ENCODE peak calls at places on chromosomes 12 and 14, in four cellular contexts. One of them, this sample, is unnamed.

GRCh38 chr14:101064718-101065117 is 161.2 kb upstream of the RTL1 start:
- DNase-seq in H9: no peak
- DNase-seq in H1: no peak
- DNase-seq in mesendoderm: no peak
- DNase-seq in this sample: no peak

GRCh38 chr12:121980211-121980891 is 41.3 kb upstream of the BCL7A start:
- DNase-seq in H9: no peak
- DNase-seq in H1: no peak
- DNase-seq in mesendoderm: no peak
- DNase-seq in this sample: no peak

GRCh38 chr14:75018684-75019083 is 16.0 kb downstream of the EIF2B2 start:
- DNase-seq in H9: no peak
- DNase-seq in H1: no peak
- DNase-seq in mesendoderm: no peak
- DNase-seq in this sample: no peak

GRCh38 chr12:14993537-14994266 is 20.9 kb downstream of the PDE6H start:
- DNase-seq in H9: no peak
- DNase-seq in H1: no peak
- DNase-seq in mesendoderm: peak
- DNase-seq in this sample: no peak

GRCh38 chr14:94764573-94764972 is 5.3 kb downstream of the GSC start:
- DNase-seq in H9: no peak
- DNase-seq in H1: no peak
- DNase-seq in mesendoderm: peak
- DNase-seq in this sample: no peak

GRCh38 chr14:28163897-28164296 is 602.7 kb upstream of the FOXG1 start:
- DNase-seq in H9: no peak
- DNase-seq in H1: no peak
- DNase-seq in mesendoderm: no peak
- DNase-seq in this sample: no peak

GRCh38 chr12:4701383-4701782 is 18.8 kb upstream of the GALNT8 start:
- DNase-seq in H9: no peak
- DNase-seq in H1: no peak
- DNase-seq in mesendoderm: no peak
- DNase-seq in this sample: no peak

GRCh38 chr12:124847675-124848074 is 16.0 kb downstream of the SCARB1 start:
- DNase-seq in H9: no peak
- DNase-seq in H1: no peak
- DNase-seq in mesendoderm: no peak
- DNase-seq in this sample: no peak

GRCh38 chr12:116675339-116676107 is 62.3 kb downstream of the SPRING1 start:
- DNase-seq in H9: no peak
- DNase-seq in H1: no peak
- DNase-seq in mesendoderm: no peak
- DNase-seq in this sample: no peak

GRCh38 chr14:29738950-29739349 is 188.7 kb downstream of the PRKD1 start:
- DNase-seq in H9: no peak
- DNase-seq in H1: peak
- DNase-seq in mesendoderm: no peak
- DNase-seq in this sample: no peak

GRCh38 chr12:132103542-132104308 is 40.4 kb downstream of the DDX51 start:
- DNase-seq in H9: no peak
- DNase-seq in H1: no peak
- DNase-seq in mesendoderm: no peak
- DNase-seq in this sample: no peak

GRCh38 chr14:100790785-100791667 is 34.9 kb upstream of the MEG3 start:
- DNase-seq in H9: no peak
- DNase-seq in H1: no peak
- DNase-seq in mesendoderm: no peak
- DNase-seq in this sample: no peak

GRCh38 chr14:103056322-103057027 is 874 bp downstream of the CDC42BPB start:
- DNase-seq in H9: peak
- DNase-seq in H1: peak
- DNase-seq in mesendoderm: peak
- DNase-seq in this sample: no peak

GRCh38 chr12:128853321-128854197 is at the start of gene GLT1D1:
- DNase-seq in H9: peak
- DNase-seq in H1: peak
- DNase-seq in mesendoderm: peak
- DNase-seq in this sample: peak

GRCh38 chr14:41605550-41606248 is 977 bp upstream of the LRFN5 start:
- DNase-seq in H9: peak
- DNase-seq in H1: peak
- DNase-seq in mesendoderm: peak
- DNase-seq in this sample: peak

GRCh38 chr12:91778091-91778819 is 367.4 kb downstream of the BTG1 start:
- DNase-seq in H9: no peak
- DNase-seq in H1: no peak
- DNase-seq in mesendoderm: no peak
- DNase-seq in this sample: no peak

GRCh38 chr14:72054929-72055328 is 122.7 kb downstream of the RGS6 start:
- DNase-seq in H9: no peak
- DNase-seq in H1: no peak
- DNase-seq in mesendoderm: no peak
- DNase-seq in this sample: no peak

GRCh38 chr12:108826807-108827721 is 30.3 kb downstream of the SSH1 start:
- DNase-seq in H9: no peak
- DNase-seq in H1: no peak
- DNase-seq in mesendoderm: no peak
- DNase-seq in this sample: no peak

GRCh38 chr12:124605150-124605549 is 37.7 kb upstream of the NCOR2 start:
- DNase-seq in H9: no peak
- DNase-seq in H1: no peak
- DNase-seq in mesendoderm: peak
- DNase-seq in this sample: no peak

GRCh38 chr12:15227004-15227679 is 5.9 kb upstream of the RERG start:
- DNase-seq in H9: peak
- DNase-seq in H1: peak
- DNase-seq in mesendoderm: peak
- DNase-seq in this sample: peak

DNA sequence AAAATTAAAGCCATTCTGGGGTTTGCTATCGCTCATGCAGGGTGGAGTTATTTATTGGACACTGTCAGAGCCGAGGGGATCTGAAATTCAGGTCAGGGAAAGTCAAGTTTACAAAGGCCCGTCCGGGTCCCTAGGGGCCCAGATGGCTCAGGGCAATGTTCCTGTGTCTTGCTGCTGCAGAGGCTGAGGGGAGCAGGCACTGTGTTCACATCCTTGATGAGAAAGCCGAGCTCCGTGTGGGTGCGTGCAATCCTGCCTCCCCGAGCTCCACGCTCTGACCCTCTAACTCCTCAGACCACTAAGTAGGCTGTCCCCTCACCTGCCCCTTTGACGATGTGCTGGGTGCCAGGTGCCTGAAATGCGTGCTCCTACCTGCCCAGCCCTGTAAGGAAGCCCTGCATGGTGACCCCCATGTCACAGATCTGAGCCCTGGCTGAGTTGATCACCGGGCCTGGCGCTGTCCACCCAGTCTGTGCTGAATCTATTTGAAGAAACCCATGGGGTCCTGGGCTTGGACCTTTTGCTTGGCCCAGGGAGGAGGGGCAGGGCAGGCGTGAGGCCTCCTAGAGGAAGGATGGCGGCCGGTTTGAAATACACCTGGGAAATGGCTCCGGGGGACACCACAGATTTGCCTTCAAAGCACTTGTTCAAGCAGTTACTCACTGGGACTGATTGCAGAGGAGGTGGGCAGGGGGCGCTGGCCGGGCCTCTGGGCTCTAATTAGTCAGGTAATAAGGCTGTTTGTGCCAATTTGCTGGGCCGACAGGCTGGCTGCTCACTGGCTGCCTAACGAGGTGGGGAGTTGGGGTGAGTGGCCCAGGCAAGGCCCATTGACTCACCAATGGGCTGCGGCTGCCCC is 204.3 kb downstream of the KIF26A start:
- DNase-seq in H9: peak
- DNase-seq in H1: peak
- DNase-seq in mesendoderm: peak
- DNase-seq in this sample: peak
- H2BK120ac ChIP-seq in H9: no peak
- H2BK120ac ChIP-seq in H1: no peak
- H2BK120ac ChIP-seq in mesendoderm: no peak
- H2BK120ac ChIP-seq in this sample: no peak

DNA sequence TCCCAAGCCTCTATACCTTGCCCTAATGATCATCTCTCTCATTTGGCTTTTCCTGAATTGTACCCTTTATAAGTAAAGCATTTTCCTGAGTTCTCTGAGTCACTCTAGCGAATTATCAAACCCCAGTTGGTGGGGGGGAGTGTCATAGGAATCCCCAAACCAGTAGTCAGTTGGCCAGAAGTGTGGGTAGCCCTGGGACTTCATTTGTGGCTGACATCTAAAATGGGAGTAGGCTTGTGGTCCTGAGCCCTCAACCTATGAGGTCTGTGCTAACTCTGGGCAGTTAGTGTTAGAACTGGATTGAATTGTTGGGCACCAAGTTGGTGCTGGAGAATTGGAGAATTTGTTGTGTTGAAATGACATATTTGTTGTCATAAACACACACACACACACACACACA is 91.3 kb downstream of the BBS10 start:
- DNase-seq in H9: no peak
- DNase-seq in H1: no peak
- DNase-seq in mesendoderm: no peak
- DNase-seq in this sample: no peak
- H2BK15ac ChIP-seq in H9: no peak
- H2BK15ac ChIP-seq in H1: no peak
- H2BK15ac ChIP-seq in mesendoderm: no peak
- H2BK15ac ChIP-seq in this sample: no peak

GRCh38 chr14:61471297-61471980 is 150.1 kb downstream of the PRKCH start:
- DNase-seq in H9: no peak
- DNase-seq in H1: no peak
- DNase-seq in mesendoderm: no peak
- DNase-seq in this sample: no peak

GRCh38 chr14:61470261-61470953 is 149.0 kb downstream of the PRKCH start:
- DNase-seq in H9: peak
- DNase-seq in H1: no peak
- DNase-seq in mesendoderm: peak
- DNase-seq in this sample: peak

GRCh38 chr14:61468063-61468825 is 146.9 kb downstream of the PRKCH start:
- DNase-seq in H9: no peak
- DNase-seq in H1: peak
- DNase-seq in mesendoderm: no peak
- DNase-seq in this sample: no peak

GRCh38 chr14:61470954-61471279 is 149.5 kb downstream of the PRKCH start:
- DNase-seq in H9: no peak
- DNase-seq in H1: no peak
- DNase-seq in mesendoderm: no peak
- DNase-seq in this sample: no peak

DNA sequence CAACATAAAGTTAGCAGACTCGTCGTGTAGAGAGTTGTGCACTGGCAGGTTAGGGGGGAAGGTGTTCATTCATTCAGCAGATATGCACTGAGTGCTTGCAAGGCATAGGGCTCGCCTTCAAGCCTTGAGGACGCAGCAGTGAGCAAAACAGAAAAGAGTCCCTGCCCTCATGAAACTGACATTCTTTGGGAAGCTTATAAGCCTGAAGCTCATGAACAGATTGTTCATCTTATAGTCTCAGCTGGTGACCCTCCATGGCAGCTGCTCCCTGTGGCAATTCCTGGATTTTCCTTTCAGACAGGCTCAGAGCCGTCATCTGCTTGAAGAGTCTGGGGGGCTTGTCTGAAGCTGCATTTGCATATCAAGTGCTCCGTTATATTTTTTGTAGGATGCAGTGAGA is 148.4 kb downstream of the PRKCH start:
- DNase-seq in H9: no peak
- DNase-seq in H1: no peak
- DNase-seq in mesendoderm: no peak
- DNase-seq in this sample: no peak
- H2BK120ac ChIP-seq in H9: no peak
- H2BK120ac ChIP-seq in H1: no peak
- H2BK120ac ChIP-seq in mesendoderm: no peak
- H2BK120ac ChIP-seq in this sample: no peak

GRCh38 chr12:45351921-45352670 is 136.2 kb downstream of the ANO6 start:
- DNase-seq in H9: no peak
- DNase-seq in H1: no peak
- DNase-seq in mesendoderm: no peak
- DNase-seq in this sample: no peak

GRCh38 chr12:45354399-45354798 is 138.5 kb downstream of the ANO6 start:
- DNase-seq in H9: no peak
- DNase-seq in H1: no peak
- DNase-seq in mesendoderm: peak
- DNase-seq in this sample: no peak

GRCh38 chr12:45356822-45357546 is 141.1 kb downstream of the ANO6 start:
- DNase-seq in H9: no peak
- DNase-seq in H1: no peak
- DNase-seq in mesendoderm: no peak
- DNase-seq in this sample: no peak

GRCh38 chr12:45355750-45356149 is 139.9 kb downstream of the ANO6 start:
- DNase-seq in H9: no peak
- DNase-seq in H1: no peak
- DNase-seq in mesendoderm: no peak
- DNase-seq in this sample: no peak

DNA sequence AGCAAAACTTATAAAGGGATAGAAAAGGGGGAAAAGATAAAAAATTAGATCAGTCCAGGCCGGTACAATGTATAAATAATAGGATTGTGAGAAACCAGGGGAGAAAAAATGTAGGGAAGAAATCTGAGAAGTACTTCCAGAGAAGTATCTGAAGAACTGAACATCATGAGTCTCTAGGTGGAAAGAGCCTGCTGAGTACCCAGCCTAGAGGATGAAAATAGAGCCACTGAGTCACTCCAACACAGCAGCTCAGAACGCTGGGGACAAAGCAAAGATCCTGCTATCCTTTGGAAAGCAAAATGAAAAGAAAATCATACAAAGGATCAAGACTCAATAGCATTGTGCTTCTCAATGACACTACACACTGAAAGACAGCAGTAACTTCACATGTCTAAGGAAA is 138.0 kb downstream of the ANO6 start:
- DNase-seq in H9: no peak
- DNase-seq in H1: no peak
- DNase-seq in mesendoderm: no peak
- DNase-seq in this sample: no peak
- H2BK15ac ChIP-seq in H9: no peak
- H2BK15ac ChIP-seq in H1: no peak
- H2BK15ac ChIP-seq in mesendoderm: no peak
- H2BK15ac ChIP-seq in this sample: no peak

DNA sequence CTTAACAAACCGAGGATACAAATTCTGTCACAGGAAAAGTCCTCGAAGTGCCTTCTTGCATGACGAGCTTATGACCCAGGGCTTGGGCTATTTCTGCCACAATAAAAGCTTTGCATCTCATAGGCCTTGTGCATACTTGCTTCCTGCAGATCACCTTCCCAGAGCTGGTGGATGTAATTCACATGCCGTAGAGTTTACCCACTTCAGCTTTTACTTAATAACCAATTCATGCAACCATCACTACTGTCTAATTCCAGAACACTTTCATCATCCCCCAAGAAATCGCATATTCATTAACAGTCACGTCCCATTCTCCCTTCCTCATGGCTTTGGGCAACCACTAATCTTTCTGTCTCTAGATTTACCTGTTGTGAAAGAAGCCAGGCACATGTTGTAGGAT is 9.0 kb upstream of the BDKRB1 start:
- DNase-seq in H9: no peak
- DNase-seq in H1: no peak
- DNase-seq in mesendoderm: no peak
- DNase-seq in this sample: no peak
- H2BK120ac ChIP-seq in H9: no peak
- H2BK120ac ChIP-seq in H1: no peak
- H2BK120ac ChIP-seq in mesendoderm: no peak
- H2BK120ac ChIP-seq in this sample: no peak